ENCODE peak calls at places on chromosomes 5 and 9, in eight cellular contexts. One of them, this sample, is unnamed. For H3K4me1, the result is how much of the 10 kb centered on the place peaks cover.

GRCh38 chr9:22165144-22165543 is 156.0 kb upstream of the CDKN2B start:
- DNase-seq in mammary epithelial cell: no peak
- DNase-seq in A549: no peak
- DNase-seq in GM23248: peak
- DNase-seq in H9: no peak
- DNase-seq in trophoblast cell: no peak
- DNase-seq in IMR-90: peak
- DNase-seq in hepatocyte: no peak
- DNase-seq in this sample: no peak

GRCh38 chr9:129812385-129812784 is 9.4 kb downstream of the TOR1B start:
- DNase-seq in mammary epithelial cell: no peak
- DNase-seq in A549: no peak
- DNase-seq in GM23248: no peak
- DNase-seq in H9: no peak
- DNase-seq in trophoblast cell: no peak
- DNase-seq in IMR-90: no peak
- DNase-seq in hepatocyte: no peak
- DNase-seq in this sample: no peak

GRCh38 chr9:136831002-136831719 is 11.1 kb upstream of the AJM1 start:
- DNase-seq in mammary epithelial cell: no peak
- DNase-seq in A549: no peak
- DNase-seq in GM23248: no peak
- DNase-seq in H9: no peak
- DNase-seq in trophoblast cell: no peak
- DNase-seq in IMR-90: no peak
- DNase-seq in hepatocyte: no peak
- DNase-seq in this sample: no peak

GRCh38 chr5:132854301-132854700 is 12.0 kb downstream of the GDF9 start:
- DNase-seq in mammary epithelial cell: no peak
- DNase-seq in A549: no peak
- DNase-seq in GM23248: peak
- DNase-seq in H9: no peak
- DNase-seq in trophoblast cell: peak
- DNase-seq in IMR-90: peak
- DNase-seq in hepatocyte: no peak
- DNase-seq in this sample: no peak

GRCh38 chr9:135552698-135553161 is 6.8 kb downstream of the OBP2A start:
- DNase-seq in mammary epithelial cell: no peak
- DNase-seq in A549: no peak
- DNase-seq in GM23248: no peak
- DNase-seq in H9: peak
- DNase-seq in trophoblast cell: no peak
- DNase-seq in IMR-90: no peak
- DNase-seq in hepatocyte: no peak
- DNase-seq in this sample: no peak

GRCh38 chr9:17775646-17776045 is 196.8 kb downstream of the SH3GL2 start:
- DNase-seq in mammary epithelial cell: no peak
- DNase-seq in A549: no peak
- DNase-seq in GM23248: no peak
- DNase-seq in H9: no peak
- DNase-seq in trophoblast cell: no peak
- DNase-seq in IMR-90: no peak
- DNase-seq in hepatocyte: no peak
- DNase-seq in this sample: no peak

GRCh38 chr5:67799732-67800234 is 415.8 kb upstream of the PIK3R1 start:
- DNase-seq in mammary epithelial cell: no peak
- DNase-seq in A549: no peak
- DNase-seq in GM23248: peak
- DNase-seq in H9: no peak
- DNase-seq in trophoblast cell: no peak
- DNase-seq in IMR-90: no peak
- DNase-seq in hepatocyte: no peak
- DNase-seq in this sample: no peak

GRCh38 chr5:153959134-153959957 is 79.4 kb downstream of the FAM114A2 start:
- DNase-seq in mammary epithelial cell: no peak
- DNase-seq in A549: peak
- DNase-seq in GM23248: peak
- DNase-seq in H9: peak
- DNase-seq in trophoblast cell: peak
- DNase-seq in IMR-90: peak
- DNase-seq in hepatocyte: no peak
- DNase-seq in this sample: no peak

GRCh38 chr5:43429016-43429415 is 16.8 kb upstream of the CCL28 start:
- DNase-seq in mammary epithelial cell: no peak
- DNase-seq in A549: no peak
- DNase-seq in GM23248: no peak
- DNase-seq in H9: no peak
- DNase-seq in trophoblast cell: no peak
- DNase-seq in IMR-90: no peak
- DNase-seq in hepatocyte: no peak
- DNase-seq in this sample: no peak

GRCh38 chr5:43429706-43430105 is 17.5 kb upstream of the CCL28 start:
- DNase-seq in mammary epithelial cell: peak
- DNase-seq in A549: no peak
- DNase-seq in GM23248: no peak
- DNase-seq in H9: no peak
- DNase-seq in trophoblast cell: no peak
- DNase-seq in IMR-90: no peak
- DNase-seq in hepatocyte: no peak
- DNase-seq in this sample: no peak

GRCh38 chr5:43425965-43426364 is 13.8 kb upstream of the CCL28 start:
- DNase-seq in mammary epithelial cell: peak
- DNase-seq in A549: peak
- DNase-seq in GM23248: peak
- DNase-seq in H9: no peak
- DNase-seq in trophoblast cell: no peak
- DNase-seq in IMR-90: peak
- DNase-seq in hepatocyte: peak
- DNase-seq in this sample: peak

GRCh38 chr5:43432486-43433365 is 20.5 kb upstream of the CCL28 start:
- DNase-seq in mammary epithelial cell: peak
- DNase-seq in A549: peak
- DNase-seq in GM23248: peak
- DNase-seq in H9: no peak
- DNase-seq in trophoblast cell: peak
- DNase-seq in IMR-90: peak
- DNase-seq in hepatocyte: peak
- DNase-seq in this sample: peak

GRCh38 chr5:43428034-43428712 is 16.0 kb upstream of the CCL28 start:
- DNase-seq in mammary epithelial cell: peak
- DNase-seq in A549: peak
- DNase-seq in GM23248: peak
- DNase-seq in H9: no peak
- DNase-seq in trophoblast cell: no peak
- DNase-seq in IMR-90: peak
- DNase-seq in hepatocyte: no peak
- DNase-seq in this sample: no peak
- H3K4me2 ChIP-seq in mammary epithelial cell: no peak
- H3K4me2 ChIP-seq in A549: peak
- H3K4me2 ChIP-seq in GM23248: peak
- H3K4me2 ChIP-seq in H9: no peak
- H3K4me2 ChIP-seq in trophoblast cell: no peak
- H3K4me2 ChIP-seq in IMR-90: peak
- H3K4me2 ChIP-seq in hepatocyte: no peak
- H3K4me2 ChIP-seq in this sample: no peak

GRCh38 chr5:131619102-131619501 is 15.9 kb downstream of the RAPGEF6 start:
- DNase-seq in mammary epithelial cell: no peak
- DNase-seq in A549: no peak
- DNase-seq in GM23248: no peak
- DNase-seq in H9: no peak
- DNase-seq in trophoblast cell: no peak
- DNase-seq in IMR-90: no peak
- DNase-seq in hepatocyte: no peak
- DNase-seq in this sample: no peak
- H3K4me1 ChIP-seq in mammary epithelial cell: under half
- H3K4me1 ChIP-seq in A549: under half
- H3K4me1 ChIP-seq in GM23248: under half
- H3K4me1 ChIP-seq in H9: under half
- H3K4me1 ChIP-seq in trophoblast cell: under half
- H3K4me1 ChIP-seq in IMR-90: under half
- H3K4me1 ChIP-seq in hepatocyte: under half
- H3K4me1 ChIP-seq in this sample: under half

DNA sequence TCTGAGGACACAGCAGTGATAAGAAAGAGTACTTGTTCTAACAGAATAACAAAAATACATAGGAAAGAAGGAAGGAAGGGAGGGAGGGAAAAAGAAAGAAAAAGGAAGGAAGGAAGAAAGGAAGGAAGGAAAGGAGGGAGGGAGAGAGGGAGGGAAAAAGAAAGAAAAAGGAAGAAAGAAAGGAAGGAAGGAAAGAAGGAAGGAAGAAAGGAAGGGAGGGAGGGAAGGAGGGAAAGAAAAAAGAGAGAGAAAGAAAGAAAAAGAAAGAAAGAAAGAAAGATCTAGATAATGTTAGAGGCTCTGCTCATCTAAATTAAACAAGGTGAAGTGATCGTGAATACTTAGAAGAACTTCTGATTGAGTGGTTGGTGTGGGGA is 29.8 kb downstream of the DUSP1 start:
- DNase-seq in mammary epithelial cell: no peak
- DNase-seq in A549: no peak
- DNase-seq in GM23248: no peak
- DNase-seq in H9: no peak
- DNase-seq in trophoblast cell: no peak
- DNase-seq in IMR-90: no peak
- DNase-seq in hepatocyte: no peak
- DNase-seq in this sample: no peak
- H3K4me2 ChIP-seq in mammary epithelial cell: no peak
- H3K4me2 ChIP-seq in A549: peak
- H3K4me2 ChIP-seq in GM23248: peak
- H3K4me2 ChIP-seq in H9: no peak
- H3K4me2 ChIP-seq in trophoblast cell: no peak
- H3K4me2 ChIP-seq in IMR-90: peak
- H3K4me2 ChIP-seq in hepatocyte: no peak
- H3K4me2 ChIP-seq in this sample: peak

GRCh38 chr9:69179037-69179436 is 5.0 kb downstream of the TJP2 start:
- DNase-seq in mammary epithelial cell: no peak
- DNase-seq in A549: no peak
- DNase-seq in GM23248: no peak
- DNase-seq in H9: no peak
- DNase-seq in trophoblast cell: no peak
- DNase-seq in IMR-90: no peak
- DNase-seq in hepatocyte: no peak
- DNase-seq in this sample: no peak

GRCh38 chr9:69180200-69180599 is 6.1 kb downstream of the TJP2 start:
- DNase-seq in mammary epithelial cell: no peak
- DNase-seq in A549: no peak
- DNase-seq in GM23248: no peak
- DNase-seq in H9: no peak
- DNase-seq in trophoblast cell: no peak
- DNase-seq in IMR-90: no peak
- DNase-seq in hepatocyte: no peak
- DNase-seq in this sample: no peak

GRCh38 chr9:69180670-69181069 is 6.6 kb downstream of the TJP2 start:
- DNase-seq in mammary epithelial cell: peak
- DNase-seq in A549: peak
- DNase-seq in GM23248: peak
- DNase-seq in H9: no peak
- DNase-seq in trophoblast cell: no peak
- DNase-seq in IMR-90: peak
- DNase-seq in hepatocyte: peak
- DNase-seq in this sample: peak

GRCh38 chr9:69184266-69184665 is 10.2 kb downstream of the TJP2 start:
- DNase-seq in mammary epithelial cell: no peak
- DNase-seq in A549: no peak
- DNase-seq in GM23248: no peak
- DNase-seq in H9: no peak
- DNase-seq in trophoblast cell: no peak
- DNase-seq in IMR-90: no peak
- DNase-seq in hepatocyte: no peak
- DNase-seq in this sample: no peak

GRCh38 chr9:69181908-69182353 is 7.9 kb downstream of the TJP2 start:
- DNase-seq in mammary epithelial cell: no peak
- DNase-seq in A549: no peak
- DNase-seq in GM23248: no peak
- DNase-seq in H9: no peak
- DNase-seq in trophoblast cell: no peak
- DNase-seq in IMR-90: peak
- DNase-seq in hepatocyte: peak
- DNase-seq in this sample: no peak
- H3K4me1 ChIP-seq in mammary epithelial cell: half or more
- H3K4me1 ChIP-seq in A549: under half
- H3K4me1 ChIP-seq in GM23248: under half
- H3K4me1 ChIP-seq in H9: under half
- H3K4me1 ChIP-seq in trophoblast cell: under half
- H3K4me1 ChIP-seq in IMR-90: under half
- H3K4me1 ChIP-seq in hepatocyte: under half
- H3K4me1 ChIP-seq in this sample: half or more

GRCh38 chr5:96961053-96961452 is 25.2 kb downstream of the LNPEP start:
- DNase-seq in mammary epithelial cell: no peak
- DNase-seq in A549: no peak
- DNase-seq in GM23248: no peak
- DNase-seq in H9: no peak
- DNase-seq in trophoblast cell: no peak
- DNase-seq in IMR-90: no peak
- DNase-seq in hepatocyte: no peak
- DNase-seq in this sample: no peak
- H3K4me2 ChIP-seq in mammary epithelial cell: no peak
- H3K4me2 ChIP-seq in A549: no peak
- H3K4me2 ChIP-seq in GM23248: no peak
- H3K4me2 ChIP-seq in H9: no peak
- H3K4me2 ChIP-seq in trophoblast cell: no peak
- H3K4me2 ChIP-seq in IMR-90: no peak
- H3K4me2 ChIP-seq in hepatocyte: no peak
- H3K4me2 ChIP-seq in this sample: no peak

GRCh38 chr9:81589819-81590218 is 99.5 kb downstream of the TLE1 start:
- DNase-seq in mammary epithelial cell: no peak
- DNase-seq in A549: no peak
- DNase-seq in GM23248: no peak
- DNase-seq in H9: no peak
- DNase-seq in trophoblast cell: no peak
- DNase-seq in IMR-90: no peak
- DNase-seq in hepatocyte: no peak
- DNase-seq in this sample: no peak

GRCh38 chr9:81590688-81591087 is 98.7 kb downstream of the TLE1 start:
- DNase-seq in mammary epithelial cell: no peak
- DNase-seq in A549: no peak
- DNase-seq in GM23248: no peak
- DNase-seq in H9: no peak
- DNase-seq in trophoblast cell: no peak
- DNase-seq in IMR-90: no peak
- DNase-seq in hepatocyte: no peak
- DNase-seq in this sample: no peak

GRCh38 chr9:81594415-81594814 is 94.9 kb downstream of the TLE1 start:
- DNase-seq in mammary epithelial cell: no peak
- DNase-seq in A549: no peak
- DNase-seq in GM23248: no peak
- DNase-seq in H9: no peak
- DNase-seq in trophoblast cell: no peak
- DNase-seq in IMR-90: no peak
- DNase-seq in hepatocyte: no peak
- DNase-seq in this sample: no peak

GRCh38 chr9:81591791-81592190 is 97.6 kb downstream of the TLE1 start:
- DNase-seq in mammary epithelial cell: no peak
- DNase-seq in A549: no peak
- DNase-seq in GM23248: no peak
- DNase-seq in H9: no peak
- DNase-seq in trophoblast cell: peak
- DNase-seq in IMR-90: no peak
- DNase-seq in hepatocyte: no peak
- DNase-seq in this sample: no peak

GRCh38 chr9:81592890-81593271 is 96.5 kb downstream of the TLE1 start:
- DNase-seq in mammary epithelial cell: no peak
- DNase-seq in A549: no peak
- DNase-seq in GM23248: no peak
- DNase-seq in H9: no peak
- DNase-seq in trophoblast cell: no peak
- DNase-seq in IMR-90: no peak
- DNase-seq in hepatocyte: no peak
- DNase-seq in this sample: no peak
- H3K4me1 ChIP-seq in mammary epithelial cell: under half
- H3K4me1 ChIP-seq in A549: under half
- H3K4me1 ChIP-seq in GM23248: under half
- H3K4me1 ChIP-seq in H9: under half
- H3K4me1 ChIP-seq in trophoblast cell: under half
- H3K4me1 ChIP-seq in IMR-90: under half
- H3K4me1 ChIP-seq in hepatocyte: under half
- H3K4me1 ChIP-seq in this sample: under half